ENCODE peak calls at places on chromosome 5, in four cellular contexts. X, Y, U and G are unnamed samples.
A peak's percentile ranks its signal among the peaks of the same experiment; 100 is the strongest.

GRCh38 chr5:115542076-115542475 is 2.5 kb downstream of the FEM1C start:
- DNase-seq in X (no peak), Y (no peak), U (no peak), G (no peak)

GRCh38 chr5:109961755-109962154 is 272.0 kb downstream of the MAN2A1 start:
- DNase-seq in X (no peak), Y (no peak), U (no peak), G (no peak)

GRCh38 chr5:61198606-61199005 is 36.3 kb upstream of the SMIM15 start:
- DNase-seq in X (no peak), Y (no peak), U (no peak), G (no peak)

GRCh38 chr5:116371935-116372334 is 202.7 kb downstream of the SEMA6A start:
- DNase-seq in X (no peak), Y (no peak), U (peak; percentile 21), G (no peak)

GRCh38 chr5:168404366-168404765 is 81.9 kb upstream of the RARS1 start:
- DNase-seq in X (peak; percentile 55), Y (no peak), U (no peak), G (no peak)

GRCh38 chr5:60507687-60508086 is 192.3 kb downstream of the DEPDC1B start:
- DNase-seq in X (no peak), Y (no peak), U (no peak), G (no peak)

GRCh38 chr5:5432020-5432707 is 9.7 kb downstream of the ICE1 start:
- DNase-seq in X (peak; percentile 5), Y (no peak), U (no peak), G (no peak)

GRCh38 chr5:134268019-134268601 is 42.2 kb upstream of the PPP2CA start:
- DNase-seq in X (no peak), Y (no peak), U (no peak), G (no peak)

GRCh38 chr5:74123928-74124327 is 497.9 kb downstream of the ARHGEF28 start:
- DNase-seq in X (no peak), Y (no peak), U (no peak), G (no peak)

GRCh38 chr5:133266966-133267365 is 215.2 kb downstream of the HSPA4 start:
- DNase-seq in X (no peak), Y (no peak), U (no peak), G (no peak)

GRCh38 chr5:82594097-82594496 is 315.9 kb upstream of the RPS23 start:
- DNase-seq in X (no peak), Y (no peak), U (no peak), G (no peak)

GRCh38 chr5:97046270-97046982 is 96.0 kb downstream of the LIX1 start:
- DNase-seq in X (no peak), Y (no peak), U (no peak), G (peak; percentile 21)

GRCh38 chr5:9363026-9363793 is 182.7 kb downstream of the SEMA5A start:
- DNase-seq in X (no peak), Y (no peak), U (no peak), G (no peak)

GRCh38 chr5:173907686-173908371 is 19.7 kb downstream of the CPEB4 start:
- DNase-seq in X (no peak), Y (no peak), U (no peak), G (no peak)

GRCh38 chr5:16922430-16922829 is 13.7 kb downstream of the MYO10 start:
- DNase-seq in X (no peak), Y (no peak), U (no peak), G (no peak)

GRCh38 chr5:7213525-7213924 is 182.4 kb upstream of the ADCY2 start:
- DNase-seq in X (no peak), Y (no peak), U (no peak), G (no peak)

GRCh38 chr5:132294728-132295504 is 722 bp downstream of the SLC22A4 start:
- DNase-seq in X (peak; percentile 37), Y (peak; percentile 46), U (peak; percentile 76), G (peak; percentile 85)

GRCh38 chr5:181052928-181053759 is 13.1 kb downstream of the BTNL9 start:
- DNase-seq in X (no peak), Y (no peak), U (no peak), G (no peak)

GRCh38 chr5:174972291-174972690 is 247.9 kb downstream of the MSX2 start:
- DNase-seq in X (no peak), Y (no peak), U (no peak), G (no peak)

GRCh38 chr5:54296386-54296785 is 14.0 kb downstream of the ARL15 start:
- DNase-seq in X (no peak), Y (no peak), U (no peak), G (no peak)

GRCh38 chr5:152642880-152643279 is 237.8 kb upstream of the NMUR2 start:
- DNase-seq in X (no peak), Y (no peak), U (no peak), G (no peak)

GRCh38 chr5:155299342-155300006 is 285.9 kb downstream of the KIF4B start:
- DNase-seq in X (no peak), Y (peak; percentile 28), U (no peak), G (no peak)

GRCh38 chr5:95620030-95620869 is at the start of gene GPR150:
- DNase-seq in X (no peak), Y (peak; percentile 44), U (peak; percentile 5), G (no peak)

GRCh38 chr5:131814990-131815389 is 18.2 kb upstream of the FNIP1 start:
- DNase-seq in X (peak; percentile 27), Y (no peak), U (no peak), G (peak; percentile 56)

GRCh38 chr5:145975361-145976066 is 39.1 kb downstream of the SH3RF2 start:
- DNase-seq in X (peak; percentile 65), Y (no peak), U (no peak), G (peak; percentile 48)

GRCh38 chr5:65034029-65034781 is 265.5 kb downstream of the CWC27 start:
- DNase-seq in X (no peak), Y (no peak), U (no peak), G (no peak)

GRCh38 chr5:100762163-100762562 is 140.9 kb downstream of the ST8SIA4 start:
- DNase-seq in X (no peak), Y (no peak), U (no peak), G (no peak)

GRCh38 chr5:22329683-22330082 is 523.5 kb downstream of the CDH12 start:
- DNase-seq in X (no peak), Y (no peak), U (no peak), G (no peak)

GRCh38 chr5:28234356-28234968 is 1196.1 kb upstream of the CDH9 start:
- DNase-seq in X (no peak), Y (no peak), U (no peak), G (no peak)

GRCh38 chr5:56357426-56357825 is 124.3 kb upstream of the ANKRD55 start:
- DNase-seq in X (no peak), Y (no peak), U (no peak), G (no peak)

GRCh38 chr5:72378636-72379289 is 58.6 kb downstream of the PTCD2 start:
- DNase-seq in X (peak; percentile 77), Y (no peak), U (no peak), G (peak; percentile 72)

GRCh38 chr5:124932791-124933600 is 186.6 kb upstream of the ZNF608 start:
- DNase-seq in X (no peak), Y (peak; percentile 31), U (no peak), G (no peak)